ENCODE peak calls at places on chromosomes 12 and 14, in nine cellular contexts. N is neuronal stem cell; T is CD4-positive, CD25-positive, alpha-beta regulatory T cell; L is psoas muscle; G is IMR-90; U is keratinocyte; E is aorta; J is fibroblast of lung; F is tibial nerve. S is an unnamed sample.

GRCh38 chr12:27424631-27425230 is 21.8 kb upstream of the SMCO2 start:
- DNase-seq in N (no peak), T (peak), L (no peak), G (peak), U (no peak), E (no peak), J (peak), F (no peak), S (peak)

GRCh38 chr14:70641548-70642312 is at the start of gene TTC9:
- DNase-seq in N (peak), T (no peak), L (peak), G (no peak), U (no peak), E (peak), J (no peak), F (no peak), S (no peak)

GRCh38 chr12:89731064-89731463 is 22.4 kb upstream of the ATP2B1 start:
- DNase-seq in N (no peak), T (no peak), L (no peak), G (peak), U (no peak), E (no peak), J (peak), F (no peak), S (no peak)

GRCh38 chr12:45478931-45479330 is 250.6 kb upstream of the ARID2 start:
- DNase-seq in N (no peak), T (no peak), L (no peak), G (no peak), U (no peak), E (no peak), J (no peak), F (no peak), S (no peak)

GRCh38 chr12:46439793-46440511 is 67.4 kb upstream of the SLC38A2 start:
- DNase-seq in N (no peak), T (no peak), L (no peak), G (peak), U (no peak), E (no peak), J (peak), F (no peak), S (peak)

GRCh38 chr14:59213368-59214315 is 25.2 kb downstream of the DAAM1 start:
- DNase-seq in N (no peak), T (no peak), L (no peak), G (peak), U (no peak), E (no peak), J (peak), F (no peak), S (peak)

GRCh38 chr14:79510659-79511058 is 700.6 kb downstream of the DIO2 start:
- DNase-seq in N (no peak), T (no peak), L (no peak), G (peak), U (peak), E (no peak), J (peak), F (no peak), S (peak)

GRCh38 chr14:105449276-105450122 is 25.1 kb upstream of the CRIP2 start:
- DNase-seq in N (no peak), T (no peak), L (peak), G (no peak), U (no peak), E (no peak), J (no peak), F (no peak), S (no peak)

GRCh38 chr12:69430942-69431603 is 39.1 kb upstream of the FRS2 start:
- DNase-seq in N (no peak), T (no peak), L (no peak), G (no peak), U (no peak), E (no peak), J (no peak), F (no peak), S (no peak)

GRCh38 chr14:106691601-106692291 is 1165.4 kb downstream of the TMEM121 start:
- DNase-seq in N (no peak), T (peak), L (peak), G (no peak), U (no peak), E (peak), J (no peak), F (no peak), S (no peak)

GRCh38 chr12:53591301-53592206 is 34.6 kb downstream of the ATF7 start:
- DNase-seq in N (peak), T (no peak), L (no peak), G (no peak), U (no peak), E (no peak), J (no peak), F (no peak), S (no peak)

GRCh38 chr14:44149597-44149996 is 357.5 kb downstream of the FSCB start:
- DNase-seq in N (peak), T (no peak), L (no peak), G (no peak), U (no peak), E (no peak), J (peak), F (no peak), S (no peak)

GRCh38 chr12:19277707-19278106 is 148.2 kb downstream of the PLEKHA5 start:
- DNase-seq in N (peak), T (no peak), L (no peak), G (no peak), U (no peak), E (no peak), J (no peak), F (no peak), S (no peak)

GRCh38 chr12:98653866-98654493 is 8.9 kb downstream of the APAF1 start:
- DNase-seq in N (peak), T (peak), L (no peak), G (peak), U (no peak), E (no peak), J (peak), F (no peak), S (peak)

GRCh38 chr12:96155181-96155580 is 39.0 kb upstream of the ELK3 start:
- DNase-seq in N (no peak), T (no peak), L (no peak), G (no peak), U (no peak), E (no peak), J (no peak), F (no peak), S (no peak)

GRCh38 chr12:92735131-92735721 is 32.4 kb downstream of the PLEKHG7 start:
- DNase-seq in N (no peak), T (no peak), L (no peak), G (peak), U (no peak), E (no peak), J (peak), F (no peak), S (peak)

GRCh38 chr12:27674989-27675388 is 21.3 kb upstream of the REP15 start:
- DNase-seq in N (no peak), T (no peak), L (no peak), G (no peak), U (no peak), E (no peak), J (no peak), F (no peak), S (no peak)

GRCh38 chr12:95674088-95674595 is 116.4 kb downstream of the NTN4 start:
- DNase-seq in N (no peak), T (no peak), L (no peak), G (no peak), U (no peak), E (no peak), J (no peak), F (no peak), S (no peak)

GRCh38 chr12:107437954-107438353 is 247.6 kb upstream of the PWP1 start:
- DNase-seq in N (no peak), T (no peak), L (no peak), G (no peak), U (no peak), E (no peak), J (no peak), F (no peak), S (no peak)

GRCh38 chr12:12790956-12791355 is 5.5 kb downstream of the APOLD1 start:
- DNase-seq in N (no peak), T (no peak), L (no peak), G (no peak), U (no peak), E (no peak), J (no peak), F (no peak), S (no peak)

GRCh38 chr12:27530157-27530922 is 6.3 kb downstream of the PPFIBP1 start:
- DNase-seq in N (no peak), T (no peak), L (no peak), G (peak), U (no peak), E (no peak), J (no peak), F (no peak), S (no peak)

GRCh38 chr12:49535921-49536525 is 2.8 kb upstream of the KCNH3 start:
- DNase-seq in N (no peak), T (no peak), L (no peak), G (no peak), U (no peak), E (peak), J (no peak), F (no peak), S (no peak)

GRCh38 chr12:95439578-95440230 is 34.2 kb upstream of the METAP2 start:
- DNase-seq in N (no peak), T (no peak), L (no peak), G (no peak), U (no peak), E (no peak), J (no peak), F (no peak), S (no peak)

GRCh38 chr14:61489932-61490331 is 168.6 kb downstream of the PRKCH start:
- DNase-seq in N (no peak), T (no peak), L (no peak), G (no peak), U (no peak), E (no peak), J (peak), F (no peak), S (no peak)

GRCh38 chr12:71594214-71594948 is 69.3 kb downstream of the ZFC3H1 start:
- DNase-seq in N (no peak), T (no peak), L (no peak), G (no peak), U (no peak), E (no peak), J (peak), F (no peak), S (no peak)

GRCh38 chr12:2690348-2691000 is 104.3 kb upstream of the FKBP4 start:
- DNase-seq in N (no peak), T (no peak), L (no peak), G (no peak), U (no peak), E (no peak), J (no peak), F (no peak), S (no peak)

GRCh38 chr12:72610854-72611358 is 338.7 kb downstream of the TRHDE start:
- DNase-seq in N (no peak), T (no peak), L (no peak), G (no peak), U (no peak), E (no peak), J (no peak), F (no peak), S (no peak)

GRCh38 chr14:101882141-101882935 is 82.0 kb upstream of the DYNC1H1 start:
- DNase-seq in N (no peak), T (no peak), L (no peak), G (no peak), U (no peak), E (no peak), J (no peak), F (no peak), S (no peak)

GRCh38 chr14:99389171-99389826 is 91.4 kb downstream of the SETD3 start:
- DNase-seq in N (peak), T (peak), L (peak), G (peak), U (no peak), E (no peak), J (peak), F (no peak), S (no peak)

GRCh38 chr12:104115587-104115975 is 22.4 kb downstream of the NFYB start:
- DNase-seq in N (no peak), T (no peak), L (no peak), G (no peak), U (no peak), E (no peak), J (no peak), F (no peak), S (no peak)

GRCh38 chr14:30527196-30527595 is 31.8 kb upstream of the G2E3 start:
- DNase-seq in N (no peak), T (no peak), L (no peak), G (no peak), U (no peak), E (no peak), J (no peak), F (no peak), S (no peak)

GRCh38 chr12:19847294-19848059 is 408.2 kb downstream of the AEBP2 start:
- DNase-seq in N (no peak), T (no peak), L (no peak), G (peak), U (no peak), E (no peak), J (peak), F (no peak), S (no peak)

GRCh38 chr14:22928237-22929103 is 706 bp downstream of the PRMT5 start:
- DNase-seq in N (no peak), T (peak), L (no peak), G (no peak), U (no peak), E (no peak), J (no peak), F (no peak), S (no peak)

GRCh38 chr14:77027538-77028383 is 747 bp downstream of the IRF2BPL start:
- DNase-seq in N (peak), T (peak), L (peak), G (peak), U (no peak), E (peak), J (peak), F (no peak), S (no peak)

GRCh38 chr14:77026930-77027537 is 1.5 kb downstream of the IRF2BPL start:
- DNase-seq in N (peak), T (peak), L (peak), G (peak), U (no peak), E (peak), J (peak), F (no peak), S (no peak)

GRCh38 chr14:77024171-77024627 is 4.3 kb downstream of the IRF2BPL start:
- DNase-seq in N (no peak), T (peak), L (no peak), G (peak), U (no peak), E (peak), J (peak), F (no peak), S (no peak)

GRCh38 chr14:77026166-77026929 is 2.2 kb downstream of the IRF2BPL start:
- DNase-seq in N (peak), T (no peak), L (peak), G (peak), U (no peak), E (peak), J (peak), F (no peak), S (no peak)

DNA sequence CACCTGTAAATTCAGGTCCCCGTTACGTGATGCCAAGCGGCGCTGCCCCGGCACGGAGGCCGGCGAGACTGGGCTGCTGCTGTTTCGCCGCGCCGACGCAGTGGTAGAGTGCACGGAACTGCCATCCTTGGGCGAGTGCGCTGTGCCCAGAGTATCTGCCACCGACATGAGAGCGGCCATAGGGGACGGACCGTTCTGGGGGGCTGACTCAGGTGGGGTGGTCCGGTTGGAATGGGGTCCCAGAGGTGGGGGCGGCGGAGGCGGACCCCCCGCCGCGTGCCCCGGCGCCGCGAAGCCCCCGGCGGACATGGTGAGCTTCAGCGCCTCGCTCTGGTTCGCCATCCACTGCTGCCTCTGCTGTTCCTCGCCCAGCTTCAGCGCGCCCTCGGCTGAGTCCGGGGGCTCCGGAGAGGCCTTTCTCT is 2.8 kb downstream of the IRF2BPL start:
- DNase-seq in N (no peak), T (no peak), L (no peak), G (no peak), U (no peak), E (peak), J (no peak), F (no peak), S (no peak)
- H3K4me3 ChIP-seq in N (peak), T (peak), L (peak), G (peak), U (peak), E (peak), J (peak), F (peak), S (peak)

DNA sequence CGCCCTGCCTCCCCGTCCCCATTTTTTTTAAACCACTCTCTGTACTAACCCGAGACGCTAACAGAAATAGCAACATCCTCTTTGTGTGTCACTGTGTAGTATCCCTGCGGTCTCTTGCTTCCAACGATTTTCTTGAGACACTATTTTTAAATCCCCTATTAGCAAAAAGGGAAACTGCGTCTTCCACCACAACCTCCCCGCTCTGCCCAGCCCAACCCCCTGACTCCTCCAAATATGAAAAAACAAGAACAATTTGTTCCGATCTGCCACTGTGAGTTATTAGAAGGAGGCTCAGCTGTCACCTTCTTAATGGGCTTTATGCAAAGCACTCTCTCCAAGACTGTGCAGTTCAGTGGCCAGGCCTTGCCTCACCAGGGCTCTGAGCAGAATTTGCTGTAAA is 76.3 kb downstream of the MAP1LC3B2 start:
- DNase-seq in N (no peak), T (no peak), L (no peak), G (no peak), U (no peak), E (no peak), J (no peak), F (no peak), S (no peak)
- H3K4me3 ChIP-seq in N (no peak), T (no peak), L (no peak), G (no peak), U (no peak), E (no peak), J (no peak), F (no peak), S (no peak)

GRCh38 chr14:73741876-73742519 is 27.8 kb upstream of the PNMA1 start:
- DNase-seq in N (no peak), T (peak), L (no peak), G (no peak), U (no peak), E (no peak), J (no peak), F (no peak), S (no peak)
- H3K4me3 ChIP-seq in N (peak), T (peak), L (peak), G (peak), U (no peak), E (no peak), J (peak), F (peak), S (peak)

GRCh38 chr14:66649515-66649914 is 141.6 kb downstream of the GPHN start:
- DNase-seq in N (no peak), T (peak), L (no peak), G (no peak), U (no peak), E (no peak), J (no peak), F (no peak), S (no peak)
- H3K4me3 ChIP-seq in N (no peak), T (peak), L (no peak), G (no peak), U (no peak), E (no peak), J (no peak), F (no peak), S (no peak)

DNA sequence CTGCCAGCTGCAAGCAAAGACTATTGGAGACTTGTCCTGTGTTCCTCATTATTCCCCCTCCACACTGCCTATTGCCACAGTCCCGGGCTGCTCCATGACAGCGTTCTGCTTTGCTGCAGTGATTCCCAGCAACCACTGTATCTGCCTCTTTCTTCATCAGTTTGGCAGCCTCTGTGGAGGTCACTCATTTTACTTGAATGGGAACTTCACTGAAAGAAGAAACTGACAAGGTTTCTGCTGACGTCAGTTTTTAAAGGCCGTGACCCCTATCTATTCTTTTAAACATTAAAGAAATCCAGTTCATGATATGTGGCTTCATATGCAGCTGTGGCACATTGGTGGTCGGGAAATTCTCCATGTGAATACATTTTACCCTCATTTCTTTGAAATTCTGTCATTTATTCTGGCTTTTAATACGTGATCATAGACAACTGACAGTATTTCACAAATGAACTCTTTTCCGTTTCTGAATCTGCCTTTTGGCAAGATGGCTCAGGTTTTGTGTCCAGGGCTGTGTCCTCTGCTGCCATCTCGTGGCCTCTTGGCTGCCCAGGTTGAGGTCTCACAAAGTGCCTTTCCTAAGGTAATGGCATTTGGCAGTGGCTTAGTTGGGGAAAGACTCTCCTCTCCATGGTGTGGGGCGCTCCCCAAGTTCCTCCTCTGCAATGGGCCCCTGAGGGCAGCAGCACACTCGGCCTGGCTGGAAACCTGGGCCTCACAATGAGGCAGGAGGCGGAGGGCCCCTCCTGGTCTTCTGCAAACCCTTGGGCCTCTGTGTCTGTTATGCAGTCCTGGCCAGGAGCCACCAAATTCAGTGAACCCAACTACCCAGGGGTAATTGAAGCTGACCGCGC is 5.9 kb downstream of the TMEM253 start:
- DNase-seq in N (no peak), T (peak), L (peak), G (peak), U (no peak), E (peak), J (peak), F (peak), S (peak)
- H3K4me3 ChIP-seq in N (peak), T (peak), L (peak), G (no peak), U (no peak), E (no peak), J (no peak), F (no peak), S (no peak)

DNA sequence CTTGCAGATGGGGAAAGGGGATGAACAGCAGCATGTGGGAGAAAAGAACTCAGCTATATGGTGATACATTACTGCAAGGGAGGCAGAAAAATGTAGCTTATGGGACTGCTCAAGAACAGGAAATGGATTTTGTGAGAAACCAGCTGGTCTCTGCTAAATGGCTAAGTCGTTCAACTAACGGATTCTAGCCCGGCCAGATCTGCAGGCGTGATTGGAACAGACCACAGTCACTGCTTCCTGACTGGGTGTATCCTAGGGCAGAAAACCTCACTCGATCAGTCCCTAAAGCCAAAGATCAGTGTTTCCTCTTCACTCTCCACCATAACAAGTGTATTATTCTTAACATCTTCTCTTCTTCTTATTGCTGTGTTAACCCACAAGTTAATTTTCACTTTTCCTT is 8.0 kb upstream of the PTGDR start:
- DNase-seq in N (no peak), T (peak), L (no peak), G (no peak), U (no peak), E (no peak), J (peak), F (no peak), S (no peak)
- H3K4me3 ChIP-seq in N (no peak), T (no peak), L (no peak), G (no peak), U (no peak), E (no peak), J (no peak), F (no peak), S (no peak)

GRCh38 chr12:6452908-6453630 is 1.2 kb downstream of the TAPBPL start:
- DNase-seq in N (no peak), T (peak), L (no peak), G (no peak), U (no peak), E (peak), J (no peak), F (no peak), S (no peak)
- H3K4me3 ChIP-seq in N (no peak), T (peak), L (peak), G (no peak), U (no peak), E (no peak), J (peak), F (peak), S (no peak)